ENCODE peak calls at places on chromosomes 5 and 9, in six cellular contexts. Z is progenitor cell of endocrine pancreas, H is neural crest cell, Y is Peyer's patch, T is adrenal gland, L is HFFc6. C is an unnamed sample.

GRCh38 chr5:74446673-74447337 is 193.7 kb downstream of the ENC1 start:
- DNase-seq in Z (no peak), H (no peak), Y (no peak), T (no peak), L (no peak), C (no peak)

GRCh38 chr5:12384005-12384404 is 479.8 kb upstream of the CTNND2 start:
- DNase-seq in Z (no peak), H (no peak), Y (no peak), T (no peak), L (no peak), C (no peak)

GRCh38 chr5:139275536-139276297 is 17.8 kb upstream of the MATR3 start:
- DNase-seq in Z (no peak), H (no peak), Y (no peak), T (no peak), L (no peak), C (no peak)

GRCh38 chr9:98074119-98074990 is 17.8 kb downstream of the NANS start:
- DNase-seq in Z (peak; percentile 65), H (peak; percentile 80), Y (peak; percentile 64), T (peak; percentile 50), L (peak; percentile 47), C (no peak)

GRCh38 chr5:80213467-80213866 is 42.4 kb downstream of the SERINC5 start:
- DNase-seq in Z (no peak), H (no peak), Y (no peak), T (no peak), L (no peak), C (no peak)

GRCh38 chr5:95861858-95862561 is 39.5 kb upstream of the GLRX start:
- DNase-seq in Z (no peak), H (no peak), Y (no peak), T (no peak), L (peak; percentile 71), C (no peak)

GRCh38 chr9:111559000-111559610 is 34.1 kb downstream of the ZNF483 start:
- DNase-seq in Z (no peak), H (no peak), Y (no peak), T (peak; percentile 20), L (no peak), C (no peak)

GRCh38 chr5:116600876-116601275 is 26.3 kb upstream of the SEMA6A start:
- DNase-seq in Z (no peak), H (no peak), Y (no peak), T (no peak), L (peak; percentile 3), C (no peak)

GRCh38 chr9:19999491-20000057 is 210.7 kb upstream of the SLC24A2 start:
- DNase-seq in Z (no peak), H (no peak), Y (no peak), T (no peak), L (peak; percentile 88), C (no peak)

GRCh38 chr5:78647838-78648358 is 674 bp downstream of the LHFPL2 start:
- DNase-seq in Z (no peak), H (peak; percentile 51), Y (peak; percentile 19), T (peak; percentile 45), L (peak; percentile 30), C (no peak)
- TF ChIP-seq CTCF in Z (peak; percentile 17), H (no peak), Y (no peak), T (no peak), L (peak; percentile 28), C (peak; percentile 17)

GRCh38 chr9:92138157-92138959 is 23.1 kb upstream of the SPTLC1 start:
- DNase-seq in Z (peak; percentile 86), H (peak; percentile 92), Y (peak; percentile 57), T (peak; percentile 61), L (peak; percentile 33), C (no peak)
- TF ChIP-seq CTCF in Z (peak; percentile 97), H (peak; percentile 94), Y (peak; percentile 65), T (peak; percentile 91), L (peak; percentile 98), C (peak; percentile 76)

DNA sequence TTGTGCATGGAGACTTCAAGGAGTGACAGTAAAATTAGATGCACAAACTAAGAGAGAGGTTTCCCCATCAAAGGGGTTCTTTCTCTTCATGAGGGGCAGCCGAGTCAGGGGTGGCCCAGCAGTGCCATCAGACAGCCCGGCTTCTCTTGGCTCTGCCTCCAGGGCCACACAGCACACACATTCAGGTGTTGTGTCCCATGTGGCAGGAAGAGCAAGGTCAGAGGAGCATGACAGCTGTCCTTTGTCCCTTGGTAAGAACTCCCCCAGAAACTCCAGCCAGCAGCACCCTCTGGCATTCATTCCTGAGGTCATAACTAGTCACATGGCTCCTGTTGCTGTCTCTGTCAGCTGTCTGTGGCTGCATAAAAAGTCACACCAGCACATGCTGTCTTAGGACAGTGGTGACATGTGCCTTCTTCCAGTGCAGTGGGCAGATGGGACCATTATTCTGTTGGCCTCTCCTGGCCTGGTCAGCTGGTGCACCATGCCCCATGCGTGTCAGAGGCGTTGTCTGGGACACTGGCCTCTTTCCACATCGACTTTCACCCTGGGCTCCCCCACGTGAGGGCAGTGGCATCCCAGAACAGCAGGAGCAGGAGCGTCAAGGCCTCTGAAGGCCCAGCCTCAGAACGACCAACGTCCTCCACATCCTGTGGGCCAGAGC is 78.4 kb upstream of the OTULINL start:
- DNase-seq in Z (no peak), H (no peak), Y (no peak), T (no peak), L (no peak), C (no peak)
- TF ChIP-seq CTCF in Z (no peak), H (no peak), Y (no peak), T (no peak), L (no peak), C (no peak)

GRCh38 chr5:66585291-66585690 is 10.9 kb upstream of the MAST4 start:
- DNase-seq in Z (no peak), H (no peak), Y (no peak), T (no peak), L (no peak), C (no peak)

GRCh38 chr5:66582499-66582898 is 13.7 kb upstream of the MAST4 start:
- DNase-seq in Z (no peak), H (no peak), Y (no peak), T (no peak), L (peak; percentile 27), C (no peak)

GRCh38 chr5:66587771-66588170 is 8.4 kb upstream of the MAST4 start:
- DNase-seq in Z (no peak), H (no peak), Y (no peak), T (no peak), L (no peak), C (no peak)
- TF ChIP-seq CTCF in Z (no peak), H (no peak), Y (no peak), T (no peak), L (no peak), C (no peak)